ENCODE peak calls at places on chromosomes 1 and 21, in ten cellular contexts. One of them, this sample, is unnamed.

GRCh38 chr1:234337233-234337632 is 36.0 kb upstream of the COA6 start:
- DNase-seq in GM13976: no peak
- DNase-seq in stimulated activated CD8-positive, alpha-beta memory T cell treated with anti-CD3 and anti-CD28 coated beads, Interleukin-7, amount 100 ng/mL, for 1 hour: no peak
- DNase-seq in RKO: no peak
- DNase-seq in NCI-H2029: no peak
- DNase-seq in stromal cell of bone marrow: no peak
- DNase-seq in fibroblast of lung: no peak
- DNase-seq in heart right ventricle: no peak
- DNase-seq in lower lobe of right lung: no peak
- DNase-seq in NCI-H524 treated with DMSO at 0.1 percent for 48 hours: no peak
- DNase-seq in this sample: no peak

GRCh38 chr1:102661481-102661880 is 446.8 kb downstream of the COL11A1 start:
- DNase-seq in GM13976: no peak
- DNase-seq in NCI-H2029: no peak
- DNase-seq in stimulated activated CD8-positive, alpha-beta memory T cell treated with anti-CD3 and anti-CD28 coated beads, Interleukin-7, amount 100 ng/mL, for 1 hour: no peak
- DNase-seq in NCI-H524 treated with DMSO at 0.1 percent for 48 hours: no peak
- DNase-seq in lower lobe of right lung: peak
- DNase-seq in heart right ventricle: no peak
- DNase-seq in fibroblast of lung: no peak
- DNase-seq in RKO: no peak
- DNase-seq in stromal cell of bone marrow: no peak
- DNase-seq in this sample: no peak

GRCh38 chr1:173393655-173393993 is 83.5 kb upstream of the PRDX6 start:
- DNase-seq in NCI-H524 treated with DMSO at 0.1 percent for 48 hours: no peak
- DNase-seq in fibroblast of lung: peak
- DNase-seq in GM13976: no peak
- DNase-seq in stromal cell of bone marrow: peak
- DNase-seq in RKO: no peak
- DNase-seq in heart right ventricle: no peak
- DNase-seq in stimulated activated CD8-positive, alpha-beta memory T cell treated with anti-CD3 and anti-CD28 coated beads, Interleukin-7, amount 100 ng/mL, for 1 hour: no peak
- DNase-seq in lower lobe of right lung: no peak
- DNase-seq in NCI-H2029: no peak
- DNase-seq in this sample: no peak

GRCh38 chr1:16046865-16047264 is 3.3 kb downstream of the CLCNKB start:
- DNase-seq in NCI-H2029: no peak
- DNase-seq in GM13976: no peak
- DNase-seq in fibroblast of lung: peak
- DNase-seq in RKO: peak
- DNase-seq in stimulated activated CD8-positive, alpha-beta memory T cell treated with anti-CD3 and anti-CD28 coated beads, Interleukin-7, amount 100 ng/mL, for 1 hour: no peak
- DNase-seq in stromal cell of bone marrow: no peak
- DNase-seq in lower lobe of right lung: no peak
- DNase-seq in heart right ventricle: no peak
- DNase-seq in NCI-H524 treated with DMSO at 0.1 percent for 48 hours: no peak
- DNase-seq in this sample: no peak

GRCh38 chr1:155648207-155649147 is 38.5 kb downstream of the MSTO1 start:
- DNase-seq in stromal cell of bone marrow: peak
- DNase-seq in fibroblast of lung: peak
- DNase-seq in RKO: peak
- DNase-seq in heart right ventricle: peak
- DNase-seq in NCI-H524 treated with DMSO at 0.1 percent for 48 hours: no peak
- DNase-seq in lower lobe of right lung: no peak
- DNase-seq in GM13976: no peak
- DNase-seq in NCI-H2029: no peak
- DNase-seq in stimulated activated CD8-positive, alpha-beta memory T cell treated with anti-CD3 and anti-CD28 coated beads, Interleukin-7, amount 100 ng/mL, for 1 hour: no peak
- DNase-seq in this sample: no peak

GRCh38 chr1:109149874-109150601 is 36.1 kb downstream of the ELAPOR1 start:
- DNase-seq in NCI-H524 treated with DMSO at 0.1 percent for 48 hours: no peak
- DNase-seq in lower lobe of right lung: no peak
- DNase-seq in fibroblast of lung: no peak
- DNase-seq in GM13976: no peak
- DNase-seq in stromal cell of bone marrow: no peak
- DNase-seq in NCI-H2029: no peak
- DNase-seq in heart right ventricle: no peak
- DNase-seq in stimulated activated CD8-positive, alpha-beta memory T cell treated with anti-CD3 and anti-CD28 coated beads, Interleukin-7, amount 100 ng/mL, for 1 hour: no peak
- DNase-seq in RKO: no peak
- DNase-seq in this sample: no peak

GRCh38 chr1:36223996-36224536 is at the start of gene THRAP3:
- DNase-seq in GM13976: peak
- DNase-seq in NCI-H2029: peak
- DNase-seq in NCI-H524 treated with DMSO at 0.1 percent for 48 hours: peak
- DNase-seq in heart right ventricle: peak
- DNase-seq in stromal cell of bone marrow: peak
- DNase-seq in RKO: peak
- DNase-seq in fibroblast of lung: peak
- DNase-seq in lower lobe of right lung: peak
- DNase-seq in stimulated activated CD8-positive, alpha-beta memory T cell treated with anti-CD3 and anti-CD28 coated beads, Interleukin-7, amount 100 ng/mL, for 1 hour: peak
- DNase-seq in this sample: peak

GRCh38 chr1:167409183-167409582 is 109.1 kb downstream of the CD247 start:
- DNase-seq in lower lobe of right lung: no peak
- DNase-seq in NCI-H2029: no peak
- DNase-seq in stimulated activated CD8-positive, alpha-beta memory T cell treated with anti-CD3 and anti-CD28 coated beads, Interleukin-7, amount 100 ng/mL, for 1 hour: no peak
- DNase-seq in RKO: peak
- DNase-seq in fibroblast of lung: no peak
- DNase-seq in GM13976: no peak
- DNase-seq in heart right ventricle: no peak
- DNase-seq in NCI-H524 treated with DMSO at 0.1 percent for 48 hours: no peak
- DNase-seq in stromal cell of bone marrow: no peak
- DNase-seq in this sample: no peak

GRCh38 chr1:18532390-18533170 is 51.9 kb downstream of the KLHDC7A start:
- DNase-seq in heart right ventricle: no peak
- DNase-seq in RKO: no peak
- DNase-seq in stromal cell of bone marrow: no peak
- DNase-seq in GM13976: no peak
- DNase-seq in fibroblast of lung: no peak
- DNase-seq in NCI-H2029: no peak
- DNase-seq in stimulated activated CD8-positive, alpha-beta memory T cell treated with anti-CD3 and anti-CD28 coated beads, Interleukin-7, amount 100 ng/mL, for 1 hour: no peak
- DNase-seq in lower lobe of right lung: no peak
- DNase-seq in NCI-H524 treated with DMSO at 0.1 percent for 48 hours: no peak
- DNase-seq in this sample: no peak

GRCh38 chr1:233883671-233884070 is 20.8 kb upstream of the SLC35F3 start:
- DNase-seq in GM13976: no peak
- DNase-seq in lower lobe of right lung: no peak
- DNase-seq in RKO: no peak
- DNase-seq in NCI-H2029: no peak
- DNase-seq in stromal cell of bone marrow: no peak
- DNase-seq in fibroblast of lung: no peak
- DNase-seq in stimulated activated CD8-positive, alpha-beta memory T cell treated with anti-CD3 and anti-CD28 coated beads, Interleukin-7, amount 100 ng/mL, for 1 hour: no peak
- DNase-seq in NCI-H524 treated with DMSO at 0.1 percent for 48 hours: no peak
- DNase-seq in heart right ventricle: no peak
- DNase-seq in this sample: no peak

GRCh38 chr1:154624756-154625643 is 17.0 kb upstream of the ADAR start:
- DNase-seq in stromal cell of bone marrow: peak
- DNase-seq in NCI-H524 treated with DMSO at 0.1 percent for 48 hours: no peak
- DNase-seq in GM13976: no peak
- DNase-seq in fibroblast of lung: peak
- DNase-seq in lower lobe of right lung: no peak
- DNase-seq in NCI-H2029: no peak
- DNase-seq in heart right ventricle: no peak
- DNase-seq in RKO: peak
- DNase-seq in stimulated activated CD8-positive, alpha-beta memory T cell treated with anti-CD3 and anti-CD28 coated beads, Interleukin-7, amount 100 ng/mL, for 1 hour: no peak
- DNase-seq in this sample: no peak

GRCh38 chr1:161258439-161259386 is at the start of gene PCP4L1:
- DNase-seq in GM13976: peak
- DNase-seq in stromal cell of bone marrow: peak
- DNase-seq in fibroblast of lung: peak
- DNase-seq in RKO: no peak
- DNase-seq in stimulated activated CD8-positive, alpha-beta memory T cell treated with anti-CD3 and anti-CD28 coated beads, Interleukin-7, amount 100 ng/mL, for 1 hour: no peak
- DNase-seq in lower lobe of right lung: peak
- DNase-seq in NCI-H524 treated with DMSO at 0.1 percent for 48 hours: peak
- DNase-seq in heart right ventricle: peak
- DNase-seq in NCI-H2029: peak
- DNase-seq in this sample: peak

GRCh38 chr1:178774263-178774662 is 49.2 kb downstream of the RALGPS2 start:
- DNase-seq in fibroblast of lung: peak
- DNase-seq in lower lobe of right lung: no peak
- DNase-seq in RKO: peak
- DNase-seq in stromal cell of bone marrow: no peak
- DNase-seq in GM13976: peak
- DNase-seq in NCI-H524 treated with DMSO at 0.1 percent for 48 hours: no peak
- DNase-seq in heart right ventricle: no peak
- DNase-seq in stimulated activated CD8-positive, alpha-beta memory T cell treated with anti-CD3 and anti-CD28 coated beads, Interleukin-7, amount 100 ng/mL, for 1 hour: no peak
- DNase-seq in NCI-H2029: no peak
- DNase-seq in this sample: no peak

GRCh38 chr1:6417961-6418667 is 1.6 kb downstream of the HES2 start:
- DNase-seq in RKO: no peak
- DNase-seq in GM13976: no peak
- DNase-seq in stromal cell of bone marrow: no peak
- DNase-seq in fibroblast of lung: no peak
- DNase-seq in heart right ventricle: no peak
- DNase-seq in NCI-H2029: no peak
- DNase-seq in lower lobe of right lung: no peak
- DNase-seq in stimulated activated CD8-positive, alpha-beta memory T cell treated with anti-CD3 and anti-CD28 coated beads, Interleukin-7, amount 100 ng/mL, for 1 hour: no peak
- DNase-seq in NCI-H524 treated with DMSO at 0.1 percent for 48 hours: no peak
- DNase-seq in this sample: no peak

GRCh38 chr1:206895320-206895719 is 1.9 kb upstream of the IL24 start:
- DNase-seq in RKO: no peak
- DNase-seq in fibroblast of lung: no peak
- DNase-seq in lower lobe of right lung: no peak
- DNase-seq in heart right ventricle: no peak
- DNase-seq in NCI-H2029: peak
- DNase-seq in GM13976: no peak
- DNase-seq in NCI-H524 treated with DMSO at 0.1 percent for 48 hours: no peak
- DNase-seq in stromal cell of bone marrow: no peak
- DNase-seq in stimulated activated CD8-positive, alpha-beta memory T cell treated with anti-CD3 and anti-CD28 coated beads, Interleukin-7, amount 100 ng/mL, for 1 hour: no peak
- DNase-seq in this sample: no peak

GRCh38 chr21:31268090-31268489 is 76.0 kb downstream of the TIAM1 start:
- DNase-seq in GM13976: no peak
- DNase-seq in RKO: no peak
- DNase-seq in stimulated activated CD8-positive, alpha-beta memory T cell treated with anti-CD3 and anti-CD28 coated beads, Interleukin-7, amount 100 ng/mL, for 1 hour: no peak
- DNase-seq in heart right ventricle: no peak
- DNase-seq in lower lobe of right lung: no peak
- DNase-seq in stromal cell of bone marrow: no peak
- DNase-seq in NCI-H2029: no peak
- DNase-seq in NCI-H524 treated with DMSO at 0.1 percent for 48 hours: no peak
- DNase-seq in fibroblast of lung: no peak
- DNase-seq in this sample: no peak

GRCh38 chr1:226656601-226657277 is 82.3 kb downstream of the ITPKB start:
- DNase-seq in NCI-H2029: no peak
- DNase-seq in NCI-H524 treated with DMSO at 0.1 percent for 48 hours: no peak
- DNase-seq in stimulated activated CD8-positive, alpha-beta memory T cell treated with anti-CD3 and anti-CD28 coated beads, Interleukin-7, amount 100 ng/mL, for 1 hour: no peak
- DNase-seq in RKO: peak
- DNase-seq in GM13976: no peak
- DNase-seq in heart right ventricle: no peak
- DNase-seq in lower lobe of right lung: no peak
- DNase-seq in fibroblast of lung: peak
- DNase-seq in stromal cell of bone marrow: peak
- DNase-seq in this sample: peak

GRCh38 chr1:165632491-165632890 is 1.5 kb downstream of the MGST3 start:
- DNase-seq in lower lobe of right lung: no peak
- DNase-seq in RKO: no peak
- DNase-seq in stimulated activated CD8-positive, alpha-beta memory T cell treated with anti-CD3 and anti-CD28 coated beads, Interleukin-7, amount 100 ng/mL, for 1 hour: no peak
- DNase-seq in NCI-H524 treated with DMSO at 0.1 percent for 48 hours: no peak
- DNase-seq in GM13976: no peak
- DNase-seq in stromal cell of bone marrow: no peak
- DNase-seq in fibroblast of lung: no peak
- DNase-seq in heart right ventricle: peak
- DNase-seq in NCI-H2029: no peak
- DNase-seq in this sample: no peak